ENCODE peak calls at places on chromosome X, in five cellular contexts. One of them, this sample, is unnamed.

GRCh38 chrX:50691820-50692219 is 122.2 kb downstream of the SHROOM4 start:
- DNase-seq in activated CD4-positive, alpha-beta T cell treated with anti-CD3 and anti-CD28 coated beads, Interleukin-2, amount 50 U/mL, for 1 hour: no peak
- DNase-seq in NCI-H2171 treated with DMSO at 0.1 percent for 48 hours: peak
- DNase-seq in HFF-Myc: peak
- DNase-seq in LoVo: peak
- DNase-seq in this sample: no peak

GRCh38 chrX:109848451-109849050 is 115.5 kb upstream of the ACSL4 start:
- DNase-seq in HFF-Myc: no peak
- DNase-seq in NCI-H2171 treated with DMSO at 0.1 percent for 48 hours: peak
- DNase-seq in activated CD4-positive, alpha-beta T cell treated with anti-CD3 and anti-CD28 coated beads, Interleukin-2, amount 50 U/mL, for 1 hour: no peak
- DNase-seq in LoVo: no peak
- DNase-seq in this sample: no peak

GRCh38 chrX:111124418-111124817 is 28.4 kb downstream of the PAK3 start:
- DNase-seq in activated CD4-positive, alpha-beta T cell treated with anti-CD3 and anti-CD28 coated beads, Interleukin-2, amount 50 U/mL, for 1 hour: no peak
- DNase-seq in HFF-Myc: no peak
- DNase-seq in LoVo: no peak
- DNase-seq in NCI-H2171 treated with DMSO at 0.1 percent for 48 hours: no peak
- DNase-seq in this sample: no peak

GRCh38 chrX:69506617-69507499 is 2.7 kb downstream of the NALF2 start:
- DNase-seq in HFF-Myc: no peak
- DNase-seq in activated CD4-positive, alpha-beta T cell treated with anti-CD3 and anti-CD28 coated beads, Interleukin-2, amount 50 U/mL, for 1 hour: no peak
- DNase-seq in LoVo: no peak
- DNase-seq in NCI-H2171 treated with DMSO at 0.1 percent for 48 hours: no peak
- DNase-seq in this sample: no peak

GRCh38 chrX:101265869-101266428 is 25.2 kb downstream of the TAF7L start:
- DNase-seq in NCI-H2171 treated with DMSO at 0.1 percent for 48 hours: no peak
- DNase-seq in LoVo: no peak
- DNase-seq in activated CD4-positive, alpha-beta T cell treated with anti-CD3 and anti-CD28 coated beads, Interleukin-2, amount 50 U/mL, for 1 hour: no peak
- DNase-seq in HFF-Myc: peak
- DNase-seq in this sample: no peak

GRCh38 chrX:54180403-54180802 is 2.7 kb downstream of the FAM120C start:
- DNase-seq in activated CD4-positive, alpha-beta T cell treated with anti-CD3 and anti-CD28 coated beads, Interleukin-2, amount 50 U/mL, for 1 hour: no peak
- DNase-seq in HFF-Myc: no peak
- DNase-seq in NCI-H2171 treated with DMSO at 0.1 percent for 48 hours: no peak
- DNase-seq in LoVo: no peak
- DNase-seq in this sample: no peak

GRCh38 chrX:65586491-65586890 is 51.9 kb upstream of the LAS1L start:
- DNase-seq in LoVo: no peak
- DNase-seq in activated CD4-positive, alpha-beta T cell treated with anti-CD3 and anti-CD28 coated beads, Interleukin-2, amount 50 U/mL, for 1 hour: no peak
- DNase-seq in NCI-H2171 treated with DMSO at 0.1 percent for 48 hours: no peak
- DNase-seq in HFF-Myc: no peak
- DNase-seq in this sample: no peak

GRCh38 chrX:145735036-145735435 is 82.6 kb upstream of the SLITRK2 start:
- DNase-seq in LoVo: no peak
- DNase-seq in NCI-H2171 treated with DMSO at 0.1 percent for 48 hours: no peak
- DNase-seq in HFF-Myc: no peak
- DNase-seq in activated CD4-positive, alpha-beta T cell treated with anti-CD3 and anti-CD28 coated beads, Interleukin-2, amount 50 U/mL, for 1 hour: no peak
- DNase-seq in this sample: no peak

GRCh38 chrX:102651242-102651967 is at the start of gene GPRASP1:
- DNase-seq in activated CD4-positive, alpha-beta T cell treated with anti-CD3 and anti-CD28 coated beads, Interleukin-2, amount 50 U/mL, for 1 hour: peak
- DNase-seq in LoVo: no peak
- DNase-seq in NCI-H2171 treated with DMSO at 0.1 percent for 48 hours: no peak
- DNase-seq in HFF-Myc: no peak
- DNase-seq in this sample: no peak

GRCh38 chrX:146396409-146396808 is 413.2 kb upstream of the CXorf51B start:
- DNase-seq in HFF-Myc: no peak
- DNase-seq in activated CD4-positive, alpha-beta T cell treated with anti-CD3 and anti-CD28 coated beads, Interleukin-2, amount 50 U/mL, for 1 hour: no peak
- DNase-seq in LoVo: no peak
- DNase-seq in NCI-H2171 treated with DMSO at 0.1 percent for 48 hours: no peak
- DNase-seq in this sample: no peak

GRCh38 chrX:39609941-39610340 is 487.8 kb downstream of the BCOR start:
- DNase-seq in activated CD4-positive, alpha-beta T cell treated with anti-CD3 and anti-CD28 coated beads, Interleukin-2, amount 50 U/mL, for 1 hour: no peak
- DNase-seq in HFF-Myc: no peak
- DNase-seq in LoVo: no peak
- DNase-seq in NCI-H2171 treated with DMSO at 0.1 percent for 48 hours: no peak
- DNase-seq in this sample: no peak

GRCh38 chrX:13837290-13837745 is 20.4 kb upstream of the GPM6B start:
- DNase-seq in activated CD4-positive, alpha-beta T cell treated with anti-CD3 and anti-CD28 coated beads, Interleukin-2, amount 50 U/mL, for 1 hour: no peak
- DNase-seq in LoVo: no peak
- DNase-seq in HFF-Myc: no peak
- DNase-seq in NCI-H2171 treated with DMSO at 0.1 percent for 48 hours: no peak
- DNase-seq in this sample: no peak

GRCh38 chrX:153321381-153322105 is at the start of gene PNMA6F:
- DNase-seq in HFF-Myc: no peak
- DNase-seq in LoVo: no peak
- DNase-seq in activated CD4-positive, alpha-beta T cell treated with anti-CD3 and anti-CD28 coated beads, Interleukin-2, amount 50 U/mL, for 1 hour: no peak
- DNase-seq in NCI-H2171 treated with DMSO at 0.1 percent for 48 hours: no peak
- DNase-seq in this sample: no peak

GRCh38 chrX:145923376-145923775 is 105.7 kb downstream of the SLITRK2 start:
- DNase-seq in HFF-Myc: no peak
- DNase-seq in NCI-H2171 treated with DMSO at 0.1 percent for 48 hours: no peak
- DNase-seq in activated CD4-positive, alpha-beta T cell treated with anti-CD3 and anti-CD28 coated beads, Interleukin-2, amount 50 U/mL, for 1 hour: no peak
- DNase-seq in LoVo: no peak
- DNase-seq in this sample: no peak

GRCh38 chrX:13666836-13667235 is 13.9 kb downstream of the TCEANC start:
- DNase-seq in LoVo: no peak
- DNase-seq in HFF-Myc: no peak
- DNase-seq in NCI-H2171 treated with DMSO at 0.1 percent for 48 hours: no peak
- DNase-seq in activated CD4-positive, alpha-beta T cell treated with anti-CD3 and anti-CD28 coated beads, Interleukin-2, amount 50 U/mL, for 1 hour: no peak
- DNase-seq in this sample: no peak

GRCh38 chrX:44162964-44163475 is 180.5 kb downstream of the EFHC2 start:
- DNase-seq in activated CD4-positive, alpha-beta T cell treated with anti-CD3 and anti-CD28 coated beads, Interleukin-2, amount 50 U/mL, for 1 hour: no peak
- DNase-seq in HFF-Myc: no peak
- DNase-seq in NCI-H2171 treated with DMSO at 0.1 percent for 48 hours: no peak
- DNase-seq in LoVo: no peak
- DNase-seq in this sample: no peak

GRCh38 chrX:71906133-71906532 is 4.5 kb upstream of the NHSL2 start:
- DNase-seq in LoVo: no peak
- DNase-seq in activated CD4-positive, alpha-beta T cell treated with anti-CD3 and anti-CD28 coated beads, Interleukin-2, amount 50 U/mL, for 1 hour: no peak
- DNase-seq in HFF-Myc: no peak
- DNase-seq in NCI-H2171 treated with DMSO at 0.1 percent for 48 hours: no peak
- DNase-seq in this sample: no peak

GRCh38 chrX:69109706-69110635 is 55.3 kb downstream of the PJA1 start:
- DNase-seq in LoVo: peak
- DNase-seq in NCI-H2171 treated with DMSO at 0.1 percent for 48 hours: no peak
- DNase-seq in HFF-Myc: peak
- DNase-seq in activated CD4-positive, alpha-beta T cell treated with anti-CD3 and anti-CD28 coated beads, Interleukin-2, amount 50 U/mL, for 1 hour: no peak
- DNase-seq in this sample: no peak

GRCh38 chrX:55867254-55867653 is 149.7 kb downstream of the RRAGB start:
- DNase-seq in NCI-H2171 treated with DMSO at 0.1 percent for 48 hours: no peak
- DNase-seq in HFF-Myc: no peak
- DNase-seq in LoVo: no peak
- DNase-seq in activated CD4-positive, alpha-beta T cell treated with anti-CD3 and anti-CD28 coated beads, Interleukin-2, amount 50 U/mL, for 1 hour: no peak
- DNase-seq in this sample: no peak

GRCh38 chrX:139639253-139639652 is 68.7 kb downstream of the MCF2 start:
- DNase-seq in LoVo: no peak
- DNase-seq in NCI-H2171 treated with DMSO at 0.1 percent for 48 hours: no peak
- DNase-seq in activated CD4-positive, alpha-beta T cell treated with anti-CD3 and anti-CD28 coated beads, Interleukin-2, amount 50 U/mL, for 1 hour: no peak
- DNase-seq in HFF-Myc: no peak
- DNase-seq in this sample: no peak

GRCh38 chrX:153969904-153970397 is 1.7 kb downstream of the HCFC1 start:
- DNase-seq in NCI-H2171 treated with DMSO at 0.1 percent for 48 hours: no peak
- DNase-seq in HFF-Myc: no peak
- DNase-seq in LoVo: no peak
- DNase-seq in activated CD4-positive, alpha-beta T cell treated with anti-CD3 and anti-CD28 coated beads, Interleukin-2, amount 50 U/mL, for 1 hour: no peak
- DNase-seq in this sample: no peak

GRCh38 chrX:18210470-18210869 is 10.2 kb downstream of the BEND2 start:
- DNase-seq in HFF-Myc: no peak
- DNase-seq in activated CD4-positive, alpha-beta T cell treated with anti-CD3 and anti-CD28 coated beads, Interleukin-2, amount 50 U/mL, for 1 hour: no peak
- DNase-seq in NCI-H2171 treated with DMSO at 0.1 percent for 48 hours: peak
- DNase-seq in LoVo: peak
- DNase-seq in this sample: no peak

GRCh38 chrX:53433651-53434639 is at the start of gene HSD17B10:
- DNase-seq in LoVo: peak
- DNase-seq in HFF-Myc: peak
- DNase-seq in NCI-H2171 treated with DMSO at 0.1 percent for 48 hours: peak
- DNase-seq in activated CD4-positive, alpha-beta T cell treated with anti-CD3 and anti-CD28 coated beads, Interleukin-2, amount 50 U/mL, for 1 hour: peak
- DNase-seq in this sample: peak

GRCh38 chrX:45517090-45517973 is 316.7 kb upstream of the DIPK2B start:
- DNase-seq in HFF-Myc: no peak
- DNase-seq in activated CD4-positive, alpha-beta T cell treated with anti-CD3 and anti-CD28 coated beads, Interleukin-2, amount 50 U/mL, for 1 hour: no peak
- DNase-seq in NCI-H2171 treated with DMSO at 0.1 percent for 48 hours: no peak
- DNase-seq in LoVo: no peak
- DNase-seq in this sample: no peak

GRCh38 chrX:137044893-137045292 is 11.1 kb upstream of the GPR101 start:
- DNase-seq in activated CD4-positive, alpha-beta T cell treated with anti-CD3 and anti-CD28 coated beads, Interleukin-2, amount 50 U/mL, for 1 hour: no peak
- DNase-seq in LoVo: no peak
- DNase-seq in NCI-H2171 treated with DMSO at 0.1 percent for 48 hours: no peak
- DNase-seq in HFF-Myc: no peak
- DNase-seq in this sample: no peak

GRCh38 chrX:118459494-118459893 is 36.1 kb upstream of the DOCK11 start:
- DNase-seq in NCI-H2171 treated with DMSO at 0.1 percent for 48 hours: peak
- DNase-seq in HFF-Myc: no peak
- DNase-seq in LoVo: peak
- DNase-seq in activated CD4-positive, alpha-beta T cell treated with anti-CD3 and anti-CD28 coated beads, Interleukin-2, amount 50 U/mL, for 1 hour: peak
- DNase-seq in this sample: no peak

GRCh38 chrX:16589211-16589610 is 60.7 kb upstream of the S100G start:
- DNase-seq in activated CD4-positive, alpha-beta T cell treated with anti-CD3 and anti-CD28 coated beads, Interleukin-2, amount 50 U/mL, for 1 hour: no peak
- DNase-seq in HFF-Myc: no peak
- DNase-seq in LoVo: no peak
- DNase-seq in NCI-H2171 treated with DMSO at 0.1 percent for 48 hours: no peak
- DNase-seq in this sample: no peak

This sample was measured in NCI-H1048.